ENCODE peak calls at places on chromosomes 5 and 9, in six cellular contexts. P, M, V, R, O and C are unnamed samples. For H3K9me3, the result is how much of the 10 kb centered on the place peaks cover.

GRCh38 chr5:66796306-66797292 is 200.4 kb downstream of the MAST4 start:
- DNase-seq in V (no peak), R (no peak), P (no peak), O (no peak), M (no peak), C (no peak)

GRCh38 chr5:132245593-132245992 is 11.9 kb upstream of the PDLIM4 start:
- DNase-seq in R (no peak), P (no peak), M (no peak), O (no peak), V (no peak), C (no peak)

GRCh38 chr9:129285979-129286772 is 108.1 kb upstream of the IER5L start:
- DNase-seq in V (peak), O (no peak), R (peak), P (peak), M (no peak), C (peak)

GRCh38 chr5:136404616-136405015 is 39.3 kb upstream of the TRPC7 start:
- DNase-seq in M (no peak), P (no peak), V (no peak), R (no peak), O (no peak), C (no peak)

GRCh38 chr5:74851684-74852353 is 14.4 kb downstream of the FAM169A start:
- DNase-seq in O (no peak), R (no peak), V (no peak), M (no peak), P (no peak), C (no peak)

GRCh38 chr9:133587051-133587450 is 22.1 kb downstream of the FAM163B start:
- DNase-seq in R (no peak), O (no peak), V (no peak), P (no peak), M (no peak), C (no peak)

GRCh38 chr5:380701-381309 is 59.3 kb downstream of the AHRR start:
- DNase-seq in R (peak), V (no peak), P (no peak), M (no peak), O (no peak), C (peak)

GRCh38 chr5:1418238-1418920 is 26.9 kb downstream of the SLC6A3 start:
- DNase-seq in V (no peak), M (no peak), P (no peak), R (no peak), O (no peak), C (peak)

GRCh38 chr9:101814064-101814463 is 75.6 kb upstream of the GRIN3A start:
- DNase-seq in R (no peak), M (no peak), V (no peak), O (no peak), P (no peak), C (no peak)

GRCh38 chr9:125521462-125522327 is 185.3 kb downstream of the MAPKAP1 start:
- DNase-seq in P (no peak), M (no peak), O (no peak), V (no peak), R (no peak), C (no peak)

GRCh38 chr5:116666901-116667300 is 92.3 kb upstream of the SEMA6A start:
- DNase-seq in M (no peak), O (no peak), R (no peak), P (no peak), V (no peak), C (no peak)

GRCh38 chr5:17360879-17361278 is 137.2 kb upstream of the TAF11L2 start:
- DNase-seq in O (no peak), R (no peak), V (no peak), P (no peak), M (no peak), C (no peak)

GRCh38 chr5:93092349-93093105 is 488.5 kb downstream of the NR2F1-AS1 start:
- DNase-seq in O (no peak), P (no peak), R (no peak), V (no peak), M (no peak), C (no peak)

GRCh38 chr9:72585737-72586136 is 64.3 kb downstream of the TMC1 start:
- DNase-seq in O (peak), P (peak), M (no peak), V (no peak), R (no peak), C (no peak)

GRCh38 chr5:143376911-143377838 is 26.3 kb downstream of the NR3C1 start:
- DNase-seq in M (no peak), R (no peak), O (no peak), V (no peak), P (no peak), C (no peak)

GRCh38 chr5:38022621-38023020 is 182.8 kb upstream of the GDNF start:
- DNase-seq in M (no peak), R (no peak), P (no peak), V (no peak), O (no peak), C (no peak)

GRCh38 chr5:179774442-179774841 is 19.3 kb upstream of the LTC4S start:
- DNase-seq in V (no peak), O (no peak), R (no peak), P (no peak), M (no peak), C (peak)

GRCh38 chr9:132409828-132410528 is at the start of gene CFAP77:
- DNase-seq in R (peak), O (peak), M (peak), V (peak), P (peak), C (peak)

GRCh38 chr5:88862547-88863175 is 20.3 kb downstream of the MEF2C start:
- DNase-seq in O (no peak), R (no peak), P (no peak), V (no peak), M (no peak), C (no peak)

GRCh38 chr5:82413302-82414042 is 135.3 kb upstream of the RPS23 start:
- DNase-seq in P (no peak), V (no peak), M (no peak), R (no peak), O (no peak), C (no peak)

GRCh38 chr5:59592101-59592500 is 301.4 kb downstream of the PDE4D start:
- DNase-seq in O (no peak), P (no peak), M (no peak), R (no peak), V (no peak), C (no peak)

GRCh38 chr5:155897761-155898160 is 429.2 kb upstream of the SGCD start:
- DNase-seq in M (no peak), V (no peak), P (no peak), R (no peak), O (no peak), C (no peak)

GRCh38 chr5:470961-471749 is 28.2 kb downstream of the EXOC3 start:
- DNase-seq in O (no peak), P (no peak), R (no peak), V (peak), M (no peak), C (peak)

GRCh38 chr5:141639357-141640050 is 2.7 kb downstream of the RELL2 start:
- DNase-seq in O (no peak), R (no peak), V (no peak), M (no peak), P (no peak), C (no peak)

GRCh38 chr9:93644397-93645088 is 68.2 kb downstream of the PHF2 start:
- DNase-seq in M (no peak), V (peak), R (peak), P (peak), O (no peak), C (peak)

GRCh38 chr9:70054546-70054945 is 10.9 kb downstream of the MAMDC2 start:
- DNase-seq in V (no peak), M (no peak), R (no peak), P (no peak), O (no peak), C (no peak)

GRCh38 chr5:62268239-62268638 is 37.8 kb upstream of the KIF2A start:
- DNase-seq in M (no peak), V (no peak), O (no peak), R (no peak), P (no peak), C (no peak)

GRCh38 chr9:127897194-127897692 is 2.2 kb downstream of the ST6GALNAC6 start:
- DNase-seq in V (peak), P (peak), R (peak), O (peak), M (peak), C (peak)

GRCh38 chr5:139845846-139846681 is 50.5 kb downstream of the PSD2 start:
- DNase-seq in P (no peak), V (no peak), M (no peak), O (peak), R (peak), C (peak)

GRCh38 chr5:102760815-102761214 is 5.7 kb downstream of the PAM start:
- DNase-seq in O (no peak), P (no peak), M (no peak), R (no peak), V (no peak), C (no peak)

GRCh38 chr5:1005904-1006655 is 2.5 kb upstream of the NKD2 start:
- DNase-seq in O (peak), V (peak), P (peak), M (peak), R (peak), C (peak)

GRCh38 chr5:133691448-133691847 is 79.1 kb upstream of the FSTL4 start:
- DNase-seq in V (no peak), O (no peak), M (no peak), R (no peak), P (no peak), C (no peak)

GRCh38 chr5:71537681-71538080 is 49.5 kb upstream of the MCCC2 start:
- DNase-seq in V (no peak), R (no peak), O (no peak), M (no peak), P (no peak), C (no peak)

GRCh38 chr5:71533614-71534013 is 53.5 kb upstream of the MCCC2 start:
- DNase-seq in R (no peak), P (no peak), M (no peak), V (no peak), O (no peak), C (no peak)

GRCh38 chr5:71528206-71528605 is 58.9 kb upstream of the MCCC2 start:
- DNase-seq in V (no peak), P (no peak), R (no peak), M (no peak), O (no peak), C (no peak)

GRCh38 chr5:71529682-71530081 is 57.5 kb upstream of the MCCC2 start:
- DNase-seq in M (no peak), O (no peak), P (no peak), V (no peak), R (no peak), C (no peak)

DNA sequence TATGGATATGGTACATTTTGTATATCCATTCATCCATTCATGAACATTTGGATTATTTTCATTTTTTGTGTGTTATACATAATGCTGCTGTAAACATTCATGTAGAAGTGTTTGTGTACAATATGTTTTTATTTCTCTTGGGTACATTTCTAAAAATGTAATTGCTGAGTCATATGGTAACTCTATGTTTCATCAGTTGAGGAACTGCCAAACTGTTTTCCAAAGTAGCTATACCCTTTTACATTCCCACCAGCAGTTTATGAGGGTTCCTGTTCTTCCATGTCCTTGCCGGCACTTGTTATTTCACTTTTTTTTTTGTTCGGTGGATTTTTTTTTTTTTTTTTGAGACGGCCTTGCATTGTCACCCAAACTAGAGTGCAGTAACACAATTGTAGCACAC is 54.0 kb upstream of the MCCC2 start:
- DNase-seq in P (no peak), R (no peak), M (no peak), O (no peak), V (no peak), C (no peak)
- TF ChIP-seq POLR2A in P (no peak), R (no peak), M (no peak), O (no peak), V (no peak), C (no peak)

GRCh38 chr5:180935203-180935602 is 36.2 kb downstream of the BTNL8 start:
- DNase-seq in M (no peak), R (no peak), O (no peak), P (no peak), V (no peak), C (no peak)

GRCh38 chr5:180938294-180938693 is 39.3 kb downstream of the BTNL8 start:
- DNase-seq in R (no peak), O (no peak), V (no peak), P (no peak), M (no peak), C (no peak)

DNA sequence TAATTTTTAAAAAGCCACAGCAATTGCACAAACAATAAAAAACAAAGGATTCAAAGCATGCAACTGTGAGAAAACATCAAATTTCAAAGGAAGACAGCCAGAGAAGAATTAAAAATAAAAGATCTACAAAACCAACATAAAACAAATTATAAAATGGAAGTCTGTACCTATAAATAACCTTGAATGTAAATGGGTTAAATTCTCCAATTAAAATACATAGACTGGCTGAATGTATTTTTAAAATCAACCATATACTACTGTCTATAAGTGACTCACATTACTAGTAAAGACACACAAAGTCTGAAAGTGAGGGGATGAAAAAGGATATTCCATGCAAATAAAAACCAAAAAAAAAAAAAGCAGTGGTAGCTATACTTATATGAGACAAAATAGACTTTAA is 33.7 kb downstream of the BTNL8 start:
- DNase-seq in R (no peak), M (no peak), O (no peak), P (no peak), V (no peak), C (no peak)
- H3K9me3 ChIP-seq in R (under half), M (under half), O (under half), P (under half), V (under half), C (under half)

GRCh38 chr5:138257583-138257982 is 16.8 kb downstream of the GFRA3 start:
- DNase-seq in V (no peak), O (no peak), R (no peak), P (no peak), M (no peak), C (no peak)

GRCh38 chr5:138258704-138259285 is 15.6 kb downstream of the GFRA3 start:
- DNase-seq in V (no peak), O (no peak), M (no peak), R (no peak), P (no peak), C (no peak)

GRCh38 chr5:138252944-138253343 is 21.5 kb downstream of the GFRA3 start:
- DNase-seq in P (no peak), O (no peak), M (no peak), V (no peak), R (no peak), C (no peak)
- TF ChIP-seq POLR2A in P (no peak), O (no peak), M (no peak), V (no peak), R (no peak), C (no peak)

GRCh38 chr5:8473016-8473415 is 604.1 kb downstream of the MTRR start:
- DNase-seq in R (no peak), P (no peak), O (no peak), V (no peak), M (no peak), C (no peak)
- H3K9me3 ChIP-seq in R (under half), P (under half), O (under half), V (under half), M (under half), C (under half)

DNA sequence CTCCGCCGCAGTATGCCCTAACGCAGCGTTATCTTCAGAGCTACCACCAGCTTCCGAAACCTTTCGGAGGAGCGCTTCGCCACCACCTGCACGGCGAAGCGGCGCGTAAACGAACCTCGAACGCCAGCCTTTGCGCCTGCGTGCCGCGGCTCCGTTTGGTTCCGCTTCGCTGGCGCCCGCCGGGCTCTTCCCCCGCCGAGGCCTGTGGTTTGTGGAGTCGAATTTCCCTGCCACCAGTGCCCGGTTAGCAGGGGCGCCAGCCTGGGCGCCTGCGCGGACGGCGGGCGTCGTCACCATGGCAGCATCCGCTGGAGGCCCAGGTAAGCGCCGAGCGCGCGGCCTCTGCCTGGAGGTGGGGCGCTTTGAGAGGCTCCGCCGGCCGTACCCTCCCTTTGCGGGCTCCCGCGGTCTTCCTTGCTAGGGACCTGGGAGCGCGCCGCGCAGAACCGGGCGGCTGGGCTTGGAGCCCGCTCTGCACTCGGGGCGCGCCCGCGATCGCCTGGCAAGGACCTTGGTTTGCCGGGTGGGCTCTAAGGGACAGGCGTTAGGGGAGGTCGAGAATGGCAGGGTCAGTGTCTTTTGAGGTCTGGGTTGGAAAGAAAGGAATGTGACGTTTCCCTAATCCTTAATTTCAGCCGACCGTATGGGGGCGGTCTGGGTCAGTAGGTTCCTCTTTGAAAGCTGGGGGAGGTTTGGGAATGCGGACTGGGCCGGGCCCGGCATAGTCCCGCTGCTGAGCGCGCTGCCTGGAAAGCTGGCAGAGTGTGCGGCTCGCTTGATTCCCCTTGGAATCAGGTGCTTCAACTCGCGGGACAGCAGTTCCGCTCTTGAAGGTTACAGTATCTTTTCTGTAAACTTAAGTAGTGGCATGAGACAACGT is at the start of gene FAM151B:
- DNase-seq in V (peak), O (peak), R (peak), P (peak), M (peak), C (peak)
- TF ChIP-seq POLR2A in V (no peak), O (peak), R (peak), P (no peak), M (peak), C (no peak)

GRCh38 chr9:122475717-122476116 is 2.0 kb downstream of the OR1J1 start:
- DNase-seq in M (no peak), R (no peak), P (no peak), O (no peak), V (no peak), C (no peak)
- H3K9me3 ChIP-seq in M (under half), R (under half), P (under half), O (under half), V (under half), C (under half)